ENCODE peak calls at places on chromosomes 3 and 15, in six cellular contexts. Q, S, T, U, X and Z are unnamed samples.

GRCh38 chr3:59367150-59367549 is 317.3 kb upstream of the CFAP20DC start:
- DNase-seq in Q (no peak), S (no peak), T (no peak), U (no peak), X (no peak), Z (no peak)

GRCh38 chr3:126459763-126460127 is 15.9 kb downstream of the ZXDC start:
- DNase-seq in Q (no peak), S (no peak), T (peak; percentile 15), U (no peak), X (no peak), Z (peak; percentile 49)

GRCh38 chr15:72179950-72180581 is 17.5 kb downstream of the GRAMD2A start:
- DNase-seq in Q (no peak), S (no peak), T (no peak), U (no peak), X (no peak), Z (no peak)

GRCh38 chr3:177758131-177758530 is 560.8 kb upstream of the TBL1XR1 start:
- DNase-seq in Q (no peak), S (no peak), T (no peak), U (no peak), X (no peak), Z (no peak)

GRCh38 chr15:33209575-33210519 is 15.3 kb upstream of the FMN1 start:
- DNase-seq in Q (no peak), S (no peak), T (no peak), U (no peak), X (no peak), Z (no peak)

GRCh38 chr15:70283511-70283910 is 185.8 kb upstream of the TLE3 start:
- DNase-seq in Q (peak; percentile 39), S (no peak), T (no peak), U (no peak), X (no peak), Z (no peak)

GRCh38 chr15:31554261-31554660 is 227.6 kb downstream of the KLF13 start:
- DNase-seq in Q (no peak), S (peak; percentile 67), T (no peak), U (no peak), X (no peak), Z (no peak)

GRCh38 chr3:155995525-155996370 is 124.6 kb upstream of the KCNAB1 start:
- DNase-seq in Q (no peak), S (no peak), T (no peak), U (no peak), X (no peak), Z (no peak)

GRCh38 chr15:45133561-45133920 is 3.7 kb downstream of the DUOX1 start:
- DNase-seq in Q (no peak), S (no peak), T (no peak), U (no peak), X (no peak), Z (no peak)

GRCh38 chr3:46713898-46714552 is 3.6 kb downstream of the PRSS50 start:
- DNase-seq in Q (peak; percentile 45), S (no peak), T (peak; percentile 40), U (no peak), X (no peak), Z (no peak)

GRCh38 chr3:126613481-126614187 is 41.3 kb downstream of the TXNRD3 start:
- DNase-seq in Q (no peak), S (no peak), T (no peak), U (no peak), X (no peak), Z (no peak)

GRCh38 chr15:62619526-62619925 is 423.0 kb upstream of the TPM1 start:
- DNase-seq in Q (no peak), S (no peak), T (no peak), U (no peak), X (no peak), Z (no peak)

GRCh38 chr3:188437921-188438320 is 284.0 kb downstream of the LPP start:
- DNase-seq in Q (no peak), S (no peak), T (no peak), U (no peak), X (no peak), Z (no peak)

GRCh38 chr15:89068325-89068784 is 19.9 kb upstream of the ABHD2 start:
- DNase-seq in Q (no peak), S (no peak), T (no peak), U (no peak), X (no peak), Z (no peak)

GRCh38 chr3:139655880-139656279 is 21.9 kb downstream of the NMNAT3 start:
- DNase-seq in Q (no peak), S (peak; percentile 33), T (no peak), U (no peak), X (no peak), Z (no peak)

GRCh38 chr15:36432162-36432561 is 147.3 kb upstream of the CDIN1 start:
- DNase-seq in Q (no peak), S (no peak), T (no peak), U (no peak), X (no peak), Z (no peak)

GRCh38 chr3:153338487-153338886 is 176.5 kb downstream of the RAP2B start:
- DNase-seq in Q (no peak), S (no peak), T (no peak), U (no peak), X (no peak), Z (no peak)

GRCh38 chr3:119223511-119223910 is 17.2 kb downstream of the B4GALT4 start:
- DNase-seq in Q (no peak), S (no peak), T (no peak), U (no peak), X (no peak), Z (no peak)

GRCh38 chr3:119222400-119222799 is 18.3 kb downstream of the B4GALT4 start:
- DNase-seq in Q (no peak), S (no peak), T (no peak), U (no peak), X (no peak), Z (no peak)

GRCh38 chr3:119220970-119221667 is 19.6 kb downstream of the B4GALT4 start:
- DNase-seq in Q (no peak), S (no peak), T (no peak), U (no peak), X (no peak), Z (no peak)

GRCh38 chr3:119220198-119220597 is 20.5 kb downstream of the B4GALT4 start:
- DNase-seq in Q (no peak), S (no peak), T (peak; percentile 62), U (no peak), X (no peak), Z (no peak)

DNA sequence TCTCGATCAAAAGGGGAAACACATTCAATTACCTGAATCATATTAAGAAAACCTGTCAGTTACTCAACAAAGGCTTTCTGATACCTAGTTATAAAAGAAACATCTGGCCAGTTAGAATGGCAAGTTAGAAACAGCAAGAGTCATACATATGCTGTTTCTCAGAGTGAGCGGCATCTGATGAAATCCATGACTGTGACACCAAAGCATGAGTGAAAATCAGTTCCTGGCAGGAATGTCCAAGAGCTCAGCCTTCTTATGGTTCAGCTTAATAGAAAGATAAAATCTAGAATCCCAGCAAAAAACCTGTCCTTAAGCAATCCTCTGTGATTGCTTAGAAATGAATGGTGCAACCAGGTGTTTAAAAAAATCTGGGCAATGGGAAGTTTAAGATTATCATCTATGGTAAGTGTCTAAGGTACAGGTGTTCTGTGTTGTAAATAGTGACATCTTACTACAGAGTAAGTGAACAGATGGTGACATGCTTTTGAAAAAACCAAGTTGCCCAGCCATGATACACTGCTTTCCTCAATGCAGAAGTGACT is 18.8 kb downstream of the B4GALT4 start:
- DNase-seq in Q (no peak), S (no peak), T (no peak), U (no peak), X (no peak), Z (no peak)
- H3K27ac ChIP-seq in Q (no peak overlapping the region), S (no peak overlapping the region), T (no peak overlapping the region), U (no peak overlapping the region), X (no peak overlapping the region), Z (no peak overlapping the region)

DNA sequence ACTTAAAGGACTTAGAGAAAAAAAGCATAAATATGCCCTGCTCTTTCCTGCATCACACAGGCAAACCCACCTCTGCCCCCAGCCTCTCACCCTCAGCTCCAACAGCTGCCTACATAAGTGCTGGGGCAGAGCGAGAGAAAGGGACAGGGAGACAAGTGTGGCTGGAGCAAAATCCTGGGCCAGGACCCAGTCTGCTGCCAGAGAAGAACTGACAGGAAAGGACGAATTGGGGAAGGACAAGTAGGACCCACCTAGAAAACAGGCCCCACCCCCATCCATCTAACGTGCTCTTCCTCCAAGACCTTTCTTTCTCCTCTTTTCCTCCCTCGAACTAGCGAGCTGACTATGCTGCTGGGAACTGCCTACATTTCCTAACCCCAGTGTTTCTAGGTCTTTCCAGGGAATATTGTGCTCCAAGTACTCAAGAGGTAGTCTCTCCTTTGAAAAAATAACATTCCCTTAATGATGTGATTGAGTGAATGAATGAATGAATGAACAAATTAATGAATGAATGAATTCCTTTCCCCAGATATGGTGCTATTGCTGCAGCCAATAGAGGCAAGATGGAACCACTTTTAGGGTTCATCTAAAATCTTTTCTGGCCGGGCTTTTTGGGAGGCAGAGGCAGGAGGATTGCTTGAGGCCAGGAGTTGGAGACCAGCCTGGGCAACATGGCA is 18.4 kb downstream of the IGDCC4 start:
- DNase-seq in Q (no peak), S (no peak), T (no peak), U (no peak), X (no peak), Z (no peak)
- H3K27ac ChIP-seq in Q (no peak overlapping the region), S (no peak overlapping the region), T (no peak overlapping the region), U (no peak overlapping the region), X (no peak overlapping the region), Z (no peak overlapping the region)

DNA sequence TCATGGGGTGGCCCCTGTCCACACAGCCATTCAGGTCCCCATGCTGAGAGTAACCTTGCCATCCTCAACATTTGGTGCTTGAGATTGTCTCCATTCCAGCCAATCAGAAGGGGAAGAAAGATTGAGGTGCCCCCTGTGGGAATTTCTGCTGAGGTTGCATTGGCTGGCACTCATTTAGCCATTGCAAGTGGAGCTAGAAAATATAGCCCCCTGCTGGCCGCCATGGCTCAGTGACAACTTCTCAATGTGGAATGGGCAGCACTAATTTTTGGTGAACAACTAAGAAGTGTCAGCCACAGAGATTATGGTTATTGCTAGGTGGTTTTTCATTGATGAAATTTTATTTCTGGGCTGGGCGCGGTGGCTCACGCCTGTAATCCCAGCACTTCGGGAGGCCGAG is 22.0 kb downstream of the COL6A6 start:
- DNase-seq in Q (no peak), S (no peak), T (no peak), U (peak; percentile 40), X (no peak), Z (peak; percentile 30)
- H3K27ac ChIP-seq in Q (no peak overlapping the region), S (no peak overlapping the region), T (no peak overlapping the region), U (no peak overlapping the region), X (no peak overlapping the region), Z (no peak overlapping the region)

GRCh38 chr15:100900136-100900894 is 18.8 kb upstream of the LRRK1 start:
- DNase-seq in Q (no peak), S (no peak), T (peak; percentile 73), U (no peak), X (no peak), Z (peak; percentile 61)
- H3K27ac ChIP-seq in Q (peak overlapping the region; percentile 96), S (peak overlapping the region; percentile 83), T (no peak overlapping the region), U (no peak overlapping the region), X (no peak overlapping the region), Z (no peak overlapping the region)